ENCODE peak calls at places on chromosome 5, in five cellular contexts. One of them, this sample, is unnamed.

GRCh38 chr5:14871084-14871572 is 450 bp downstream of the ANKH start:
- DNase-seq in sciatic nerve: peak; percentile 72
- DNase-seq in A172: no peak
- DNase-seq in IMR-90: no peak
- DNase-seq in NCI-H345: peak; percentile 40
- DNase-seq in this sample: peak; percentile 18

GRCh38 chr5:113197456-113198200 is 221.0 kb downstream of the DCP2 start:
- DNase-seq in sciatic nerve: no peak
- DNase-seq in A172: no peak
- DNase-seq in IMR-90: no peak
- DNase-seq in NCI-H345: no peak
- DNase-seq in this sample: no peak

GRCh38 chr5:77743181-77743580 is 33.0 kb downstream of the TBCA start:
- DNase-seq in sciatic nerve: no peak
- DNase-seq in A172: no peak
- DNase-seq in IMR-90: peak; percentile 46
- DNase-seq in NCI-H345: no peak
- DNase-seq in this sample: no peak

GRCh38 chr5:113612060-113612496 is 98.6 kb downstream of the YTHDC2 start:
- DNase-seq in sciatic nerve: no peak
- DNase-seq in A172: peak; percentile 21
- DNase-seq in IMR-90: peak; percentile 51
- DNase-seq in NCI-H345: peak; percentile 8
- DNase-seq in this sample: no peak

GRCh38 chr5:39519566-39520231 is 94.9 kb upstream of the DAB2 start:
- DNase-seq in sciatic nerve: no peak
- DNase-seq in A172: peak; percentile 56
- DNase-seq in IMR-90: peak; percentile 73
- DNase-seq in NCI-H345: no peak
- DNase-seq in this sample: no peak

GRCh38 chr5:135588299-135588698 is 9.5 kb upstream of the CXCL14 start:
- DNase-seq in sciatic nerve: no peak
- DNase-seq in A172: no peak
- DNase-seq in IMR-90: no peak
- DNase-seq in NCI-H345: no peak
- DNase-seq in this sample: no peak

GRCh38 chr5:159133041-159133741 is 33.5 kb upstream of the EBF1 start:
- DNase-seq in sciatic nerve: no peak
- DNase-seq in A172: peak; percentile 71
- DNase-seq in IMR-90: peak; percentile 67
- DNase-seq in NCI-H345: peak; percentile 27
- DNase-seq in this sample: peak; percentile 56

GRCh38 chr5:1474183-1474839 is 29.1 kb upstream of the SLC6A3 start:
- DNase-seq in sciatic nerve: peak; percentile 57
- DNase-seq in A172: no peak
- DNase-seq in IMR-90: no peak
- DNase-seq in NCI-H345: no peak
- DNase-seq in this sample: no peak

GRCh38 chr5:65535529-65535987 is 27.4 kb downstream of the CENPK start:
- DNase-seq in sciatic nerve: no peak
- DNase-seq in A172: peak; percentile 53
- DNase-seq in IMR-90: peak; percentile 54
- DNase-seq in NCI-H345: no peak
- DNase-seq in this sample: no peak

GRCh38 chr5:40780858-40781257 is 17.3 kb downstream of the PRKAA1 start:
- DNase-seq in sciatic nerve: no peak
- DNase-seq in A172: no peak
- DNase-seq in IMR-90: no peak
- DNase-seq in NCI-H345: no peak
- DNase-seq in this sample: no peak